ENCODE peak calls at places on chromosomes 1 and 21, in seven cellular contexts. J is CD8-positive, alpha-beta T cell; Q is AG04450; E is epithelial cell of esophagus; M is foreskin fibroblast; C is cardiac fibroblast; Z is aorta. H is an unnamed sample.

GRCh38 chr1:6989506-6990159 is 204.4 kb downstream of the CAMTA1 start:
- DNase-seq in E (no peak), M (no peak), C (no peak), Q (no peak), Z (no peak), J (no peak), H (no peak)

GRCh38 chr1:21337010-21337437 is 46.8 kb upstream of the ECE1 start:
- DNase-seq in M (no peak), J (no peak), Q (no peak), Z (no peak), E (no peak), C (no peak), H (no peak)

GRCh38 chr1:57857809-57858208 is 433.9 kb upstream of the DAB1 start:
- DNase-seq in Q (no peak), Z (no peak), M (peak; percentile 25), E (peak; percentile 77), C (no peak), J (no peak), H (no peak)

GRCh38 chr1:198105185-198105584 is 51.6 kb upstream of the NEK7 start:
- DNase-seq in C (no peak), J (no peak), E (no peak), Z (no peak), M (no peak), Q (no peak), H (no peak)

GRCh38 chr1:153953859-153954365 is 4.5 kb downstream of the CRTC2 start:
- DNase-seq in C (no peak), J (no peak), Q (no peak), Z (no peak), M (no peak), E (no peak), H (no peak)

GRCh38 chr21:18759751-18760161 is 356.2 kb upstream of the TMPRSS15 start:
- DNase-seq in M (no peak), Q (no peak), C (no peak), Z (no peak), J (no peak), E (no peak), H (no peak)

GRCh38 chr1:160204526-160205241 is 500 bp upstream of the PEA15 start:
- DNase-seq in J (no peak), Q (no peak), Z (no peak), M (no peak), E (no peak), C (no peak), H (no peak)

GRCh38 chr21:46168238-46168637 is 12.9 kb upstream of the FTCD start:
- DNase-seq in Z (peak; percentile 71), Q (no peak), E (no peak), C (no peak), M (no peak), J (no peak), H (no peak)

GRCh38 chr21:27480841-27481261 is 514.0 kb upstream of the ADAMTS5 start:
- DNase-seq in C (peak; percentile 33), Z (no peak), E (peak; percentile 75), Q (no peak), J (no peak), M (peak; percentile 61), H (no peak)

GRCh38 chr21:29056538-29057050 is 16.9 kb downstream of the CCT8 start:
- DNase-seq in Q (no peak), C (no peak), Z (no peak), E (no peak), M (no peak), J (no peak), H (no peak)

GRCh38 chr1:168419746-168420145 is 124.1 kb downstream of the XCL2 start:
- DNase-seq in Z (no peak), Q (no peak), J (no peak), E (no peak), C (peak; percentile 54), M (no peak), H (no peak)

GRCh38 chr1:57158660-57159059 is 192.8 kb upstream of the C8B start:
- DNase-seq in C (no peak), M (no peak), E (no peak), J (no peak), Q (no peak), Z (no peak), H (no peak)

GRCh38 chr1:183610053-183610452 is 19.8 kb upstream of the NCF2 start:
- DNase-seq in J (no peak), Z (no peak), Q (no peak), E (peak; percentile 31), C (peak; percentile 52), M (no peak), H (no peak)

GRCh38 chr1:230197644-230198567 is 130.9 kb downstream of the GALNT2 start:
- DNase-seq in J (no peak), E (no peak), C (no peak), Z (no peak), Q (no peak), M (no peak), H (no peak)

GRCh38 chr21:26849428-26850115 is 4.4 kb upstream of the ADAMTS1 start:
- DNase-seq in J (no peak), E (peak; percentile 67), Q (no peak), Z (no peak), M (no peak), C (peak; percentile 84), H (no peak)

GRCh38 chr1:224851210-224851849 is 78.1 kb upstream of the DNAH14 start:
- DNase-seq in E (peak; percentile 57), Q (no peak), C (peak; percentile 65), J (peak; percentile 52), Z (peak; percentile 77), M (peak; percentile 29), H (peak; percentile 62)

GRCh38 chr1:173666646-173667045 is 3.0 kb downstream of the ANKRD45 start:
- DNase-seq in C (no peak), J (no peak), E (peak; percentile 78), M (peak; percentile 67), Q (no peak), Z (no peak), H (no peak)

GRCh38 chr21:26126168-26126553 is 44.4 kb downstream of the APP start:
- DNase-seq in C (no peak), J (no peak), M (no peak), Z (no peak), Q (no peak), E (no peak), H (no peak)

GRCh38 chr1:59422921-59423575 is 126.2 kb downstream of the FGGY start:
- DNase-seq in J (no peak), E (peak; percentile 14), C (peak; percentile 95), M (no peak), Z (peak; percentile 81), Q (no peak), H (peak; percentile 94)

GRCh38 chr1:175390522-175391247 is 198.1 kb upstream of the KIAA0040 start:
- DNase-seq in E (peak; percentile 21), C (no peak), J (no peak), M (no peak), Q (no peak), Z (no peak), H (no peak)

DNA sequence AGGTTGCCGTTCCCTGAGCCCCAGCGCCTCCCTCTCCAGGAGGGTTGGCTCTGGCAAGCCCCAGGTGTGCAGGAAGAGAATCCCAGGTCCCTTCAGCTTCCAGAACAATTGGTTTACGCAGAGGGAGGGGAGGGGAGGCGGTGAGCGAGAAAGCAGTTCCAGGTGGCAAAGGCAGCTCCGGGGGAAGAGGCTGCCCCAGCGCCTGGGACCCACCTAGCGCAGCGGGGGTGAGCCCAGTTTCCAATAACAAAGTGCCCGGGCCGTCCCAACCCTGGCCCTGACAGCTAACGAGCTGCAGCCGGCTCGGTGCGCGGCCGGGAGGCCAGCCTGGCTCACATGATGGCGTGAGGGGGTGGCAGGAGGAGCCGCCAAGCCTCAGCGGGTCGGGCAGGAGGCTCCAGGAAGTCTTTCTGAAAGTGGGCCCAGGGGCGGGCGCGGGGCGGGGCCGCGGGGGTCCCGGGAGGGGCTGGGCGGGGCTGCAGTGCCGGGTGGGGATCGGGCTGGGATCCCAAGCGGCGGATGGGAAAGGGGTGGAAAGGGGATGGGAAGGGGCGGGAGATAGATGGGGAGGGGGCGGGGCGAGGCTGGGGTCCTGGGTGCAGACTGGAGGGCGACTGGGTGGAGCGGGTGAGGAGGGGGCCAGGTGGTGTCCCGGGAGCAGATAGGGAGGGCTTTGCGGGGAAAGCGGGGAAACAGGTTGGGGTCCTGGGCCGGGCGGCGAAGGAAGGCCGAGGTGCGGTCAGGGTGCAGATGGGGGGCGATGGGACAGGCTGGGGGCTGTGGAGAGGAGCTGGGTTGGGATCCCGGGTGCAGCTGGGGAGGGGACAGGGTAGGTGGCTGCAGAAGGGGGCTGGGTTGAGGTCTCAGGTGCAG is 22.8 kb downstream of the DHRS3 start:
- DNase-seq in C (peak; percentile 88), Z (peak; percentile 91), J (peak; percentile 35), Q (peak; percentile 33), M (peak; percentile 19), E (no peak), H (peak; percentile 89)
- H3K4me3 ChIP-seq in C (peak overlapping the region; percentile 33), Z (no peak overlapping the region), J (peak overlapping the region; percentile 63), Q (peak overlapping the region; percentile 49), M (peak overlapping the region; percentile 19), E (no peak overlapping the region), H (peak overlapping the region; percentile 13)

GRCh38 chr1:62778208-62778607 is 5.7 kb upstream of the ATG4C start:
- DNase-seq in C (no peak), Z (no peak), J (no peak), E (peak; percentile 59), Q (no peak), M (no peak), H (no peak)
- H3K4me3 ChIP-seq in C (no peak overlapping the region), Z (no peak overlapping the region), J (no peak overlapping the region), E (no peak overlapping the region), Q (no peak overlapping the region), M (no peak overlapping the region), H (no peak overlapping the region)

GRCh38 chr21:36700961-36701911 is 2.3 kb downstream of the SIM2 start:
- DNase-seq in C (no peak), Z (no peak), J (no peak), Q (no peak), E (no peak), M (no peak), H (no peak)
- H3K4me3 ChIP-seq in C (peak overlapping the region; percentile 51), Z (no peak overlapping the region), J (no peak overlapping the region), Q (no peak overlapping the region), E (no peak overlapping the region), M (no peak overlapping the region), H (no peak overlapping the region)

GRCh38 chr1:41719128-41719527 is 199.6 kb downstream of the HIVEP3 start:
- DNase-seq in Q (no peak), J (no peak), Z (no peak), M (no peak), C (no peak), E (no peak), H (no peak)

GRCh38 chr1:41722184-41722583 is 196.5 kb downstream of the HIVEP3 start:
- DNase-seq in M (no peak), C (no peak), J (no peak), Q (no peak), Z (no peak), E (no peak), H (no peak)

GRCh38 chr1:41718444-41719028 is 200.2 kb downstream of the HIVEP3 start:
- DNase-seq in C (no peak), E (peak; percentile 49), Q (no peak), M (no peak), Z (no peak), J (no peak), H (no peak)

GRCh38 chr1:41719590-41719989 is 199.1 kb downstream of the HIVEP3 start:
- DNase-seq in E (no peak), Z (no peak), Q (no peak), J (no peak), C (no peak), M (no peak), H (no peak)

DNA sequence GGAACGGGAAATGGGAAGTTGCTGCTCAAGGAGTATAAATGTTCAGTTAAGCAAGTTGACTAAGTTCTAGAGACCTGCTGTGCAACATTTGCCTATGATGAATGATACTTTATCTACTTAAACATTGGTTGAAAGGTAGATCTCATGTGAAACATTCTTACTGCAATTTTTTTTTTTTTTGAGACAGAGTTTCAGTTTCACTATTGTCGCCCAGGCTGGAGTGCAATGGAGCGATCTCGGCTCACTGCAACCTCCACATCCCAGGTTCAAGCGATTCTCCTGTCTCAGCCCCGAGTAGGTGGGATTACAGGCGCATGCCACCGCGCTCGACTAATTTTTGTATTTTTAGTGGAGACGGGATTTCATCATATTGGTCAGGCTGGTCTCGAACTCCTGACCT is 197.7 kb downstream of the HIVEP3 start:
- DNase-seq in J (no peak), C (no peak), E (no peak), Z (no peak), Q (no peak), M (no peak), H (no peak)
- H3K4me3 ChIP-seq in J (no peak overlapping the region), C (no peak overlapping the region), E (no peak overlapping the region), Z (no peak overlapping the region), Q (no peak overlapping the region), M (no peak overlapping the region), H (no peak overlapping the region)

H was measured in thyroid gland.